ENCODE peak calls at places on chromosome 11, in five cellular contexts. N is H9, V is endodermal cell, J is neural progenitor cell, K is mammary epithelial cell. X is an unnamed sample.

GRCh38 chr11:111331711-111332479 is 33.5 kb downstream of the POU2AF3 start:
- DNase-seq in N (no peak), V (no peak), J (no peak), K (peak), X (no peak)

GRCh38 chr11:4891996-4892640 is 10.4 kb downstream of the OR51T1 start:
- DNase-seq in N (no peak), V (no peak), J (no peak), K (peak), X (no peak)

GRCh38 chr11:120566176-120566575 is 54.6 kb downstream of the GRIK4 start:
- DNase-seq in N (peak), V (peak), J (no peak), K (peak), X (no peak)

GRCh38 chr11:129790131-129790530 is 25.5 kb upstream of the TMEM45B start:
- DNase-seq in N (no peak), V (no peak), J (no peak), K (no peak), X (no peak)

GRCh38 chr11:64673279-64673678 is 49.7 kb downstream of the NRXN2 start:
- DNase-seq in N (no peak), V (no peak), J (no peak), K (no peak), X (no peak)

GRCh38 chr11:78733031-78733430 is 158.4 kb upstream of the NARS2 start:
- DNase-seq in N (no peak), V (no peak), J (no peak), K (no peak), X (no peak)

GRCh38 chr11:70420008-70420464 is 21.7 kb downstream of the CTTN start:
- DNase-seq in N (no peak), V (no peak), J (no peak), K (no peak), X (no peak)

GRCh38 chr11:19753451-19754041 is 40.9 kb downstream of the NAV2 start:
- DNase-seq in N (no peak), V (no peak), J (no peak), K (no peak), X (no peak)

GRCh38 chr11:65310756-65311155 is 3.9 kb upstream of the CDC42EP2 start:
- DNase-seq in N (no peak), V (no peak), J (peak), K (no peak), X (no peak)

GRCh38 chr11:57378166-57378565 is 2.8 kb downstream of the PRG3 start:
- DNase-seq in N (no peak), V (no peak), J (no peak), K (no peak), X (no peak)

GRCh38 chr11:44747339-44747738 is 20.6 kb downstream of the TSPAN18 start:
- DNase-seq in N (peak), V (no peak), J (no peak), K (no peak), X (no peak)

GRCh38 chr11:71490044-71490730 is 36.9 kb upstream of the KRTAP5-7 start:
- DNase-seq in N (no peak), V (no peak), J (no peak), K (no peak), X (no peak)

GRCh38 chr11:69965821-69966582 is 112.1 kb upstream of the ANO1 start:
- DNase-seq in N (no peak), V (no peak), J (no peak), K (no peak), X (no peak)

GRCh38 chr11:47408598-47409439 is 429 bp downstream of the SLC39A13 start:
- DNase-seq in N (peak), V (peak), J (peak), K (peak), X (peak)

GRCh38 chr11:75562836-75563484 is 907 bp downstream of the SERPINH1 start:
- DNase-seq in N (peak), V (peak), J (peak), K (peak), X (no peak)

GRCh38 chr11:7575841-7576451 is 62.1 kb downstream of the PPFIBP2 start:
- DNase-seq in N (peak), V (peak), J (no peak), K (no peak), X (peak)
- H3K9ac ChIP-seq in N (no peak), V (no peak), J (no peak), K (no peak), X (no peak)

GRCh38 chr11:131581006-131581405 is 210.6 kb downstream of the NTM start:
- DNase-seq in N (no peak), V (no peak), J (no peak), K (no peak), X (no peak)

GRCh38 chr11:131583823-131584222 is 213.4 kb downstream of the NTM start:
- DNase-seq in N (no peak), V (no peak), J (no peak), K (no peak), X (no peak)

GRCh38 chr11:131579932-131580387 is 209.5 kb downstream of the NTM start:
- DNase-seq in N (peak), V (peak), J (peak), K (peak), X (no peak)

GRCh38 chr11:131582021-131582531 is 211.7 kb downstream of the NTM start:
- DNase-seq in N (no peak), V (no peak), J (no peak), K (no peak), X (no peak)

GRCh38 chr11:131580466-131580865 is 210.1 kb downstream of the NTM start:
- DNase-seq in N (no peak), V (no peak), J (no peak), K (no peak), X (no peak)
- H3K9ac ChIP-seq in N (no peak), V (no peak), J (no peak), K (no peak), X (no peak)

GRCh38 chr11:12088047-12088481 is 22.3 kb upstream of the MICAL2 start:
- DNase-seq in N (no peak), V (no peak), J (no peak), K (peak), X (no peak)
- H3K9ac ChIP-seq in N (no peak), V (no peak), J (no peak), K (peak), X (no peak)

GRCh38 chr11:66857234-66857926 is 516 bp downstream of the LRFN4 start:
- DNase-seq in N (peak), V (peak), J (peak), K (peak), X (peak)

GRCh38 chr11:66857927-66858185 is 992 bp downstream of the LRFN4 start:
- DNase-seq in N (peak), V (no peak), J (no peak), K (no peak), X (no peak)

GRCh38 chr11:66858186-66858938 is 1.5 kb downstream of the LRFN4 start:
- DNase-seq in N (no peak), V (no peak), J (no peak), K (no peak), X (peak)

GRCh38 chr11:66855574-66856495 is 1.0 kb upstream of the LRFN4 start:
- DNase-seq in N (peak), V (peak), J (peak), K (peak), X (peak)

DNA sequence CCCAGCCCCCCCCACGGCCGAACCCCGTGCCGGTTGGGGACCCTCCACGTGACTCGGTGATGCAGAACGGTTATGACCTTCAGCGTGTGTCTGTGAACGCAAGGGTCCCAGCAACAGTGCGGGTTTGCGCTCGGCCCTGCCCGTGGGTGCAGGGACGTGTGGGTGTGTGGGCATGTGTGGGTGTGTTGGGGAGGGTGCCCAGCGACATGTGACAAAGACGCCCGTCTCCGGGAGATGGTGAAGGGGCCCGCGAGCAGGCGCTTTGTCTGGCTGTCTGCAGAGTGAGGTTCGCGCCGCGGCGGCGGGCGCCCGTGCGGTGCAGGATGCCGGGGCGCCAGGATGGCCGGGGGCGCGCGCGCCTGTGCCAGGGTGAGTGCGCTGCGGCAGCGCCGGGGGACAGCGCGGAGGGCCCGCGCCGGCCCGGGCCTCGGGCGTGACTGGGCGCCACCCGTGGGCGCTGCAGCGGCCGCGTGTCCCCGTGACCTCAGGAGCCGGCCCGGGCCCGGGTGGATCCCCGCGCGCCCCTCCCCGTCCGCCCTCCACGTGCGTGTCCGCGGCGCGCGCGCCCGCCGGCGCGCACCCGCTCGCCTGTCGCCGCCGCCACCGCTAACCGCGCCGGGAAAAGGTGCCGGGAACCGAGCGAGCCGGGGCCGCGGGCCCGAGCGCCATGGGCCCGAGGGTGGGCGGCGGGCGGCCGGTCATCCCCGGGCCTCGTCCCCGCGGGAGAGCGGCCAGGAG is at the start of gene LRFN4:
- DNase-seq in N (no peak), V (no peak), J (peak), K (peak), X (no peak)
- H3K9ac ChIP-seq in N (peak), V (peak), J (peak), K (peak), X (peak)

X was measured in kidney.